ENCODE peak calls at places on chromosomes 3 and 15, in four cellular contexts. C, K, X and U are unnamed samples.

GRCh38 chr15:40065166-40065565 is 26.2 kb upstream of the SRP14 start:
- DNase-seq in C (peak), K (no peak), X (peak), U (no peak)

GRCh38 chr3:156150434-156151066 is 30.2 kb downstream of the KCNAB1 start:
- DNase-seq in K (peak), X (peak), C (peak), U (peak)

GRCh38 chr15:66995257-66995656 is 70.1 kb upstream of the SMAD3 start:
- DNase-seq in K (peak), X (no peak), C (no peak), U (no peak)

GRCh38 chr3:71962561-71963240 is 177.8 kb upstream of the PROK2 start:
- DNase-seq in C (no peak), X (no peak), K (peak), U (no peak)

GRCh38 chr3:18424213-18424861 is 802 bp downstream of the SATB1 start:
- DNase-seq in K (no peak), X (no peak), C (no peak), U (peak)

GRCh38 chr15:74631408-74631807 is 15.8 kb downstream of the CLK3 start:
- DNase-seq in C (no peak), X (no peak), K (no peak), U (no peak)

GRCh38 chr15:56844892-56845291 is 73.6 kb upstream of the TCF12 start:
- DNase-seq in C (no peak), K (no peak), X (no peak), U (no peak)

GRCh38 chr3:187017511-187018230 is 87.3 kb downstream of the ST6GAL1 start:
- DNase-seq in K (no peak), X (no peak), C (no peak), U (no peak)

GRCh38 chr15:26260517-26261133 is 397.5 kb upstream of the ATP10A start:
- DNase-seq in K (no peak), X (peak), C (peak), U (peak)

GRCh38 chr15:29081781-29082180 is 187.8 kb downstream of the NSMCE3 start:
- DNase-seq in K (no peak), C (no peak), X (no peak), U (no peak)

GRCh38 chr3:56962200-56962599 is 98.3 kb upstream of the SPATA12 start:
- DNase-seq in C (no peak), K (no peak), X (no peak), U (no peak)

GRCh38 chr15:81809543-81809942 is 236.3 kb downstream of the MEX3B start:
- DNase-seq in X (peak), K (no peak), C (peak), U (no peak)

GRCh38 chr3:181403876-181404660 is 307.7 kb upstream of the SOX2 start:
- DNase-seq in X (no peak), K (no peak), C (no peak), U (no peak)

GRCh38 chr3:193348686-193349085 is 29.9 kb downstream of the ATP13A5 start:
- DNase-seq in C (no peak), K (no peak), X (no peak), U (no peak)

GRCh38 chr15:42602501-42602900 is 27.1 kb downstream of the STARD9 start:
- DNase-seq in K (no peak), C (no peak), X (no peak), U (no peak)

GRCh38 chr3:129211772-129212171 is 28.1 kb upstream of the CNBP start:
- DNase-seq in C (no peak), X (peak), K (peak), U (peak)

GRCh38 chr15:56715220-56715619 is 18.1 kb downstream of the ZNF280D start:
- DNase-seq in C (no peak), X (no peak), K (peak), U (no peak)

GRCh38 chr3:139758654-139759291 is 81.0 kb upstream of the NMNAT3 start:
- DNase-seq in K (peak), X (no peak), C (no peak), U (no peak)

GRCh38 chr3:107063351-107063750 is 313.9 kb upstream of the CCDC54 start:
- DNase-seq in K (peak), X (no peak), C (no peak), U (no peak)

GRCh38 chr3:182683335-182684257 is 109.7 kb upstream of the ATP11B start:
- DNase-seq in C (peak), X (peak), K (peak), U (peak)

GRCh38 chr15:89247441-89247840 is 3.7 kb downstream of the FANCI start:
- DNase-seq in C (no peak), X (no peak), K (no peak), U (no peak)

GRCh38 chr3:52384009-52384761 is 60.7 kb downstream of the SEMA3G start:
- DNase-seq in C (no peak), X (no peak), K (no peak), U (no peak)

GRCh38 chr15:52179278-52180195 is 11.7 kb downstream of the GNB5 start:
- DNase-seq in K (peak), X (peak), C (peak), U (peak)

GRCh38 chr3:32500880-32501784 is 1.5 kb downstream of the CMTM6 start:
- DNase-seq in K (no peak), C (no peak), X (no peak), U (no peak)

GRCh38 chr3:126083138-126083445 is 832 bp downstream of the SLC41A3 start:
- DNase-seq in X (no peak), K (no peak), C (no peak), U (no peak)

GRCh38 chr15:90151989-90152645 is 49.0 kb upstream of the SEMA4B start:
- DNase-seq in K (no peak), X (no peak), C (no peak), U (peak)

GRCh38 chr3:79019137-79019923 is 748.5 kb downstream of the ROBO1 start:
- DNase-seq in K (peak), C (peak), X (peak), U (peak)

GRCh38 chr3:47250309-47251060 is 32.1 kb downstream of the KIF9 start:
- DNase-seq in K (no peak), X (no peak), C (no peak), U (peak)

GRCh38 chr3:72473156-72473555 is 375.1 kb downstream of the SHQ1 start:
- DNase-seq in C (no peak), X (no peak), K (no peak), U (no peak)

GRCh38 chr15:29736745-29737023 is 85.6 kb downstream of the TJP1 start:
- DNase-seq in C (no peak), X (no peak), K (peak), U (peak)

GRCh38 chr15:25238716-25239470 is 199.9 kb downstream of the UBE3A start:
- DNase-seq in X (no peak), K (no peak), C (no peak), U (no peak)

GRCh38 chr3:106552401-106553043 is 683.7 kb upstream of the CBLB start:
- DNase-seq in K (no peak), C (no peak), X (no peak), U (no peak)

GRCh38 chr3:169911272-169911671 is at the start of gene SAMD7:
- DNase-seq in C (no peak), X (no peak), K (no peak), U (no peak)

GRCh38 chr15:63344737-63345390 is 36.8 kb downstream of the CA12 start:
- DNase-seq in C (no peak), K (no peak), X (no peak), U (no peak)

GRCh38 chr3:46613313-46614005 is 1.1 kb downstream of the FAM240A start:
- DNase-seq in X (no peak), C (no peak), K (no peak), U (no peak)

GRCh38 chr15:49145651-49146609 is 9.5 kb downstream of the COPS2 start:
- DNase-seq in K (peak), C (peak), X (peak), U (peak)

GRCh38 chr3:53023072-53023823 is 22.6 kb downstream of the SFMBT1 start:
- DNase-seq in X (no peak), K (no peak), C (no peak), U (no peak)